ENCODE peak calls at places on chromosomes 3 and 15, in seven cellular contexts. P, A, D, W, S, C and K are unnamed samples.

GRCh38 chr3:47646362-47646761 is 67.7 kb upstream of the CSPG5 start:
- DNase-seq in P (no peak), A (no peak), D (no peak), W (peak; percentile 51), S (no peak), C (no peak), K (no peak)

GRCh38 chr3:64148955-64149653 is 76.2 kb downstream of the PRICKLE2 start:
- DNase-seq in P (no peak), A (no peak), D (no peak), W (no peak), S (no peak), C (no peak), K (no peak)

GRCh38 chr15:35911052-35911780 is 365.3 kb upstream of the DPH6 start:
- DNase-seq in P (no peak), A (no peak), D (no peak), W (no peak), S (no peak), C (no peak), K (no peak)

GRCh38 chr3:177551431-177551836 is 354.2 kb upstream of the TBL1XR1 start:
- DNase-seq in P (peak; percentile 46), A (no peak), D (no peak), W (no peak), S (no peak), C (no peak), K (no peak)

GRCh38 chr3:160485931-160486330 is 36.3 kb upstream of the TRIM59 start:
- DNase-seq in P (no peak), A (no peak), D (no peak), W (peak; percentile 8), S (no peak), C (no peak), K (no peak)

GRCh38 chr15:69700380-69700779 is 247.8 kb downstream of the RPLP1 start:
- DNase-seq in P (no peak), A (no peak), D (no peak), W (no peak), S (no peak), C (no peak), K (no peak)

GRCh38 chr3:153429821-153430220 is 267.8 kb downstream of the RAP2B start:
- DNase-seq in P (no peak), A (no peak), D (no peak), W (no peak), S (peak; percentile 10), C (no peak), K (no peak)

GRCh38 chr15:70259030-70259424 is 161.3 kb upstream of the TLE3 start:
- DNase-seq in P (peak; percentile 64), A (no peak), D (no peak), W (peak; percentile 31), S (peak; percentile 43), C (peak; percentile 74), K (no peak)

GRCh38 chr3:4670352-4670751 is 177.2 kb downstream of the ITPR1 start:
- DNase-seq in P (no peak), A (no peak), D (no peak), W (no peak), S (peak; percentile 21), C (peak; percentile 25), K (no peak)

GRCh38 chr3:133804896-133805295 is 719 bp upstream of the SRPRB start:
- DNase-seq in P (no peak), A (no peak), D (no peak), W (no peak), S (no peak), C (no peak), K (no peak)

GRCh38 chr3:137737208-137737607 is 26.9 kb upstream of the SOX14 start:
- DNase-seq in P (no peak), A (no peak), D (no peak), W (no peak), S (no peak), C (no peak), K (no peak)

GRCh38 chr3:15521573-15521965 is at the start of gene COLQ:
- DNase-seq in P (no peak), A (no peak), D (no peak), W (no peak), S (no peak), C (peak; percentile 24), K (no peak)